ENCODE peak calls at places on chromosomes 16 and 17, in ten cellular contexts. C is SW 1271, S is neural crest cell, K is amygdala, O is HFF-Myc, I is T-cell, L is GM10248, Y is kidney, D is smooth muscle cell of the brain vasculature, V is T1000. W is an unnamed sample.

GRCh38 chr17:15657868-15658775 is 26.0 kb downstream of the TRIM16 start:
- DNase-seq in C (no peak), S (no peak), K (no peak), O (no peak), I (no peak), L (no peak), Y (no peak), D (no peak), V (no peak), W (no peak)

GRCh38 chr17:56142325-56142724 is 10.9 kb upstream of the ANKFN1 start:
- DNase-seq in C (no peak), S (no peak), K (no peak), O (no peak), I (no peak), L (no peak), Y (no peak), D (no peak), V (no peak), W (no peak)

GRCh38 chr16:56506941-56507340 is 12.9 kb downstream of the BBS2 start:
- DNase-seq in C (no peak), S (no peak), K (no peak), O (no peak), I (no peak), L (no peak), Y (no peak), D (no peak), V (no peak), W (no peak)

GRCh38 chr17:21209511-21210175 is 4.3 kb downstream of the TMEM11 start:
- DNase-seq in C (no peak), S (no peak), K (no peak), O (no peak), I (no peak), L (no peak), Y (peak; percentile 87), D (no peak), V (no peak), W (no peak)

GRCh38 chr17:79420318-79421243 is 190.3 kb downstream of the RBFOX3 start:
- DNase-seq in C (no peak), S (peak; percentile 23), K (no peak), O (no peak), I (no peak), L (peak; percentile 58), Y (no peak), D (no peak), V (no peak), W (no peak)

GRCh38 chr16:3036726-3037315 is at the start of gene BICDL2:
- DNase-seq in C (no peak), S (no peak), K (no peak), O (no peak), I (no peak), L (no peak), Y (peak; percentile 79), D (no peak), V (no peak), W (no peak)

GRCh38 chr16:23676924-23677480 is 1.7 kb upstream of the PLK1 start:
- DNase-seq in C (no peak), S (no peak), K (no peak), O (no peak), I (no peak), L (no peak), Y (no peak), D (no peak), V (no peak), W (no peak)

GRCh38 chr17:2058521-2059124 is 3.7 kb downstream of the HIC1 start:
- DNase-seq in C (no peak), S (peak; percentile 39), K (no peak), O (no peak), I (peak; percentile 53), L (peak; percentile 78), Y (peak; percentile 92), D (no peak), V (no peak), W (peak; percentile 70)

GRCh38 chr17:66580601-66581385 is 254.1 kb upstream of the CACNG5 start:
- DNase-seq in C (no peak), S (no peak), K (no peak), O (peak; percentile 86), I (no peak), L (no peak), Y (peak; percentile 86), D (no peak), V (no peak), W (no peak)

GRCh38 chr17:28675980-28676379 is 14.0 kb downstream of the SUPT6H start:
- DNase-seq in C (peak; percentile 14), S (no peak), K (no peak), O (no peak), I (no peak), L (no peak), Y (no peak), D (no peak), V (no peak), W (no peak)

GRCh38 chr17:65109990-65110680 is 27.0 kb upstream of the RGS9 start:
- DNase-seq in C (no peak), S (no peak), K (no peak), O (no peak), I (no peak), L (no peak), Y (no peak), D (no peak), V (no peak), W (no peak)

GRCh38 chr17:2346475-2346874 is 9.2 kb downstream of the SGSM2 start:
- DNase-seq in C (no peak), S (no peak), K (no peak), O (no peak), I (no peak), L (no peak), Y (no peak), D (no peak), V (no peak), W (no peak)

GRCh38 chr16:66569131-66569530 is 2.9 kb downstream of the CMTM1 start:
- DNase-seq in C (no peak), S (no peak), K (no peak), O (no peak), I (no peak), L (no peak), Y (no peak), D (no peak), V (no peak), W (no peak)

GRCh38 chr16:88816736-88817535 is 5.2 kb upstream of the APRT start:
- DNase-seq in C (no peak), S (no peak), K (no peak), O (no peak), I (no peak), L (no peak), Y (no peak), D (no peak), V (no peak), W (no peak)

GRCh38 chr17:28911411-28912045 is 8.6 kb upstream of the DHRS13 start:
- DNase-seq in C (no peak), S (no peak), K (no peak), O (no peak), I (no peak), L (no peak), Y (no peak), D (no peak), V (no peak), W (no peak)

GRCh38 chr17:38617074-38617860 is 11.5 kb upstream of the SRCIN1 start:
- DNase-seq in C (no peak), S (no peak), K (no peak), O (no peak), I (no peak), L (no peak), Y (peak; percentile 42), D (no peak), V (no peak), W (no peak)

GRCh38 chr16:77502448-77502847 is 67.6 kb upstream of the ADAMTS18 start:
- DNase-seq in C (no peak), S (no peak), K (no peak), O (no peak), I (no peak), L (no peak), Y (no peak), D (no peak), V (no peak), W (no peak)

GRCh38 chr16:3364774-3365427 is 9.2 kb downstream of the OR2C1 start:
- DNase-seq in C (no peak), S (no peak), K (peak; percentile 71), O (peak; percentile 60), I (peak; percentile 82), L (peak; percentile 84), Y (peak; percentile 96), D (peak; percentile 83), V (peak; percentile 97), W (no peak)

GRCh38 chr16:16042076-16042475 is 92.7 kb downstream of the ABCC1 start:
- DNase-seq in C (no peak), S (no peak), K (no peak), O (peak; percentile 71), I (no peak), L (no peak), Y (no peak), D (no peak), V (no peak), W (peak; percentile 50)

GRCh38 chr17:7043544-7044268 is at the start of gene SLC16A11:
- DNase-seq in C (no peak), S (no peak), K (no peak), O (no peak), I (peak; percentile 21), L (peak; percentile 67), Y (peak; percentile 85), D (no peak), V (no peak), W (no peak)

GRCh38 chr16:72536673-72537435 is 364.9 kb upstream of the PMFBP1 start:
- DNase-seq in C (no peak), S (no peak), K (no peak), O (peak; percentile 30), I (no peak), L (no peak), Y (no peak), D (no peak), V (no peak), W (no peak)

GRCh38 chr16:7867831-7868230 is 535.2 kb downstream of the RBFOX1 start:
- DNase-seq in C (no peak), S (no peak), K (no peak), O (no peak), I (no peak), L (no peak), Y (no peak), D (no peak), V (no peak), W (no peak)

GRCh38 chr16:70448075-70448474 is 6.3 kb upstream of the FCSK start:
- DNase-seq in C (no peak), S (no peak), K (no peak), O (no peak), I (no peak), L (no peak), Y (no peak), D (no peak), V (no peak), W (no peak)

GRCh38 chr17:28468781-28469180 is 4.7 kb upstream of the SLC13A2 start:
- DNase-seq in C (no peak), S (no peak), K (no peak), O (no peak), I (no peak), L (no peak), Y (no peak), D (no peak), V (no peak), W (no peak)

W was measured in mesothelial cell of epicardium.